ENCODE peak calls at places on chromosome 5, in four cellular contexts. N is aorta, F is pancreas, Y is MM.1S. G is an unnamed sample. For H3K9me3, the result is how much of the 10 kb centered on the place peaks cover.

GRCh38 chr5:139422307-139422893 is 16.9 kb downstream of the DNAJC18 start:
- DNase-seq in F (no peak), N (no peak), Y (peak), G (no peak)

GRCh38 chr5:114191441-114191840 is 170.4 kb upstream of the KCNN2 start:
- DNase-seq in Y (no peak), F (no peak), N (no peak), G (no peak)

GRCh38 chr5:109779036-109779735 is 89.5 kb downstream of the MAN2A1 start:
- DNase-seq in Y (no peak), N (no peak), F (no peak), G (no peak)

GRCh38 chr5:154793599-154794524 is 38.7 kb downstream of the LARP1 start:
- DNase-seq in F (no peak), N (no peak), Y (no peak), G (no peak)

GRCh38 chr5:155871623-155872022 is 455.3 kb upstream of the SGCD start:
- DNase-seq in F (no peak), N (no peak), Y (no peak), G (no peak)

GRCh38 chr5:97528941-97529340 is 345.9 kb upstream of the RIOK2 start:
- DNase-seq in Y (no peak), F (no peak), N (no peak), G (peak)

GRCh38 chr5:170552486-170553122 is 48.8 kb downstream of the KCNIP1 start:
- DNase-seq in F (no peak), N (peak), Y (no peak), G (peak)

GRCh38 chr5:35618297-35618636 is 604 bp downstream of the SPEF2 start:
- DNase-seq in F (no peak), N (no peak), Y (no peak), G (no peak)

GRCh38 chr5:157761690-157762611 is 18.4 kb downstream of the LSM11 start:
- DNase-seq in Y (peak), F (no peak), N (no peak), G (no peak)

GRCh38 chr5:172110921-172111873 is 76.8 kb downstream of the STK10 start:
- DNase-seq in F (no peak), N (no peak), Y (peak), G (peak)

GRCh38 chr5:84379749-84380148 is 4.9 kb downstream of the EDIL3 start:
- DNase-seq in Y (no peak), F (no peak), N (no peak), G (no peak)

GRCh38 chr5:84248013-84248412 is 136.7 kb downstream of the EDIL3 start:
- DNase-seq in Y (no peak), F (no peak), N (no peak), G (no peak)

DNA sequence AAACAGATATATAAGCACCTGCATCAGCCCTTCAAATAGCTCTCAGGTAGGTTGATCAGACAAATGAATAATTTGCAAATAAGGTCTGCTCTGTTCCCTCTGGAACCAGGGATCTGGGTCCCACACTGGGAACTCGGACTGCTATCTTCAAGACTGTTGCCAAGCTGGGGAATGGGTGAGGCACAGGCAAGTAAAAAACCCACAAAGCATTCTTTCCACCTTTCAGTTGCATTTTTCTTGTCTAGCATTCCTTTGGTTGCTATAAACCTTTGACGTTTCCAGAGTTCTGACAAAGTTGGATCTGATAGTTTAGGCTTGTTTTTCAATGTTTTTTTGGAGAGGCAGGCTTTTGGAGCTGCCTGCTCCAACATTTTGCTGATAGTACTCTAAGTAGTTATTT is 20.1 kb downstream of the FBXL17 start:
- DNase-seq in F (no peak), N (no peak), Y (no peak), G (no peak)
- H3K4me3 ChIP-seq in F (no peak), N (no peak), Y (no peak), G (no peak)

GRCh38 chr5:77768978-77769377 is 7.2 kb downstream of the TBCA start:
- DNase-seq in Y (no peak), F (no peak), N (no peak), G (no peak)
- H3K9me3 ChIP-seq in Y (under half), F (under half), N (under half), G (under half)

DNA sequence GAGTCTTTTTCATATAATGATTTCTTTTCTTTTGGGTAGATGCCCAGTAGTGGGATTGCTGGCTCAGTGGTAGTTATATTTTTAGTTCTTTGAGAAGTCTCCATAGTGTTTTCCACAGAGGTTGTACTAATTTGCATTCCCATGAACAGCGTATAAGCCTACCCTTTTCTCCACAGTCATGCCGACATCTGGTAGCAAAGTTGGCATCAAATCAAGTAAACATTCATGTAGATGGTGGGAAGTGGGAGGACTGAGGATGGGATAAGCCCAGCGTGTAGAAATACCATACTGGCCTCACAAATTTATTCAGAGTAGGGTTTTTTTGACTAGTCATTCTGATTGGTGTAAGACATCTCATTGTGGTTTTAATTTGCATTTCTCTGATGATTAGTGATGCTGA is 115.4 kb downstream of the EGFLAM start:
- DNase-seq in Y (no peak), F (no peak), N (no peak), G (no peak)
- H3K4me3 ChIP-seq in Y (no peak), F (no peak), N (no peak), G (no peak)

DNA sequence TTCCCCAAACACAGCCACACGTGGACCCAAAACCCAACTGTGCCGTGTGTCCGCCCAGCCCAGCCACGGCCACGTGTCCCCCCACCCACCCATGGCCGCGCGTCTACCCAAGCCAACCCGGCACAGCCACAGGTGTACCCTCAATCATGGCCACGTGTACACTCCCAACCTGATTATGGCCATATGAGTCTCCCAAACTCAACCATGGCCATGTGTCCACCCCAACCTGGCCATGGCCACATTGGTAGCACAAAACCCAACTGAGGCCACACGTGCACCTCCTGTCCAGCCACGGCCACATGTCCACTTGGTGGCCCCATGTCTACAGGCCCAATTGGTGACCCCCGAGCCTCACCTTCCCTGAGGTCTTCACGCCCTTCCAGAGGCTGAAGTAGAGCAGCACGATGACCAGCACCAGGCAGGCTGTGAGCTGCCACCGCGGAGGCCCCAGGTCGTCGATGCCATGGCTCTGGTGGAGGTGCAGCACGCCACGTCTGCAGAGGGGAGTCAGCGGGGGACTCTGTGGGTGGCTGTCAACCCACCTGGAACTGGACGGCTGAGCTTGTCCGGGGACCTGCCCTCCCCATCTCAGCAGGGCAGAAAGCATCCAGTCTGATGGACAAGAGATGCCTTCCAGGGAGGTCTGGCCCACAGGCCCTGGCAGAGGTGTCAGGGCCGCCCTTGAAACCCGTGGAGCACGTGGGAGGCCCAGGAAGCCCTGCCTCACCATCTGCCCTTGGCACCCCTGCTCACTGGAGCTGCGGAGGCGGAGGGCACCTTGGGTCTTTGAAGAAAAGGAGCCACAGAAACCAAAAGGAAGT is 23.5 kb downstream of the SLC6A3 start:
- DNase-seq in N (peak), Y (no peak), F (peak), G (peak)
- H3K9me3 ChIP-seq in N (under half), Y (under half), F (under half), G (under half)

GRCh38 chr5:90916947-90917800 is 358.6 kb downstream of the ADGRV1 start:
- DNase-seq in N (no peak), F (no peak), Y (no peak), G (no peak)

GRCh38 chr5:90915393-90915792 is 356.8 kb downstream of the ADGRV1 start:
- DNase-seq in N (no peak), F (no peak), Y (no peak), G (no peak)

GRCh38 chr5:90921428-90921973 is 362.9 kb downstream of the ADGRV1 start:
- DNase-seq in N (no peak), Y (no peak), F (no peak), G (no peak)

DNA sequence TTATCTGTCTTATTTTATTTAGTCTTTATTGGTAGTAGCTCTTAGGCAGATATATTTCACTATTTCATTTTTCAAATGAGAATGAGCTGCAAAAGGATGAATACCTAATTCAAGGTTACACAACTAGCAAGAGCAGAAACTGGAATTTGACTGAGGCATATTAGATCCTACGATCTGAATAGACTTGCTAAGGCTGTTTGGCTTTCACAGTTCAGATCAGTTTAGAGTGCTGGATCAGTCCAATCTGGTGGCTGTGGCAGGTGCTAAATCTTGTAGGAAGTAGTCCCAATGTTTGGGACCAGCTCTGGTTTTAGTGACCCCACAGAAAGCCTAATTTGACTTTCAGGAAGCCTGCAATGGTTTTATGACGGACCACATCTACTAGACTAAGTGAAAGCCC is 359.3 kb downstream of the ADGRV1 start:
- DNase-seq in N (no peak), F (no peak), Y (no peak), G (no peak)
- H3K4me3 ChIP-seq in N (no peak), F (no peak), Y (no peak), G (no peak)

DNA sequence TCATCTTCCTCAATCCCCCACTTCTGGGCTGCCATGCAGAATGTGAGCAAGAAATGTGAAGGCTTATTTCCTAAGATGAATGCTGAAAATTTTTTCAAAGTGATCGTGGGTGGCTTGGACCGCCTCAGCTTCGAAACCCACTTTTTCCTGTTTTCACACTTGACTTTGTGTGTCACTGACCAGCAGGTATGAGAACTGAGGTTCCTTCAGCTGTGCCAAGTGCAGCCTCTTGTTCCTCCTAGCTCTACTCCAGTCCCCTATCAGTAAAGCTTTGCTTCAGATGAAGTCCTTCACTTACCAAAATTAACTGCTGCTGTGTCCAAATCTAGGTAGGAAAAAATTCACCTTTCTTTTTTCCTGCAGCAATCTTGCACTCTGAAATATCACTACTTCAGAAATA is 382.6 kb downstream of the DTWD2 start:
- DNase-seq in F (no peak), N (no peak), Y (no peak), G (no peak)
- H3K9me3 ChIP-seq in F (under half), N (under half), Y (under half), G (under half)

DNA sequence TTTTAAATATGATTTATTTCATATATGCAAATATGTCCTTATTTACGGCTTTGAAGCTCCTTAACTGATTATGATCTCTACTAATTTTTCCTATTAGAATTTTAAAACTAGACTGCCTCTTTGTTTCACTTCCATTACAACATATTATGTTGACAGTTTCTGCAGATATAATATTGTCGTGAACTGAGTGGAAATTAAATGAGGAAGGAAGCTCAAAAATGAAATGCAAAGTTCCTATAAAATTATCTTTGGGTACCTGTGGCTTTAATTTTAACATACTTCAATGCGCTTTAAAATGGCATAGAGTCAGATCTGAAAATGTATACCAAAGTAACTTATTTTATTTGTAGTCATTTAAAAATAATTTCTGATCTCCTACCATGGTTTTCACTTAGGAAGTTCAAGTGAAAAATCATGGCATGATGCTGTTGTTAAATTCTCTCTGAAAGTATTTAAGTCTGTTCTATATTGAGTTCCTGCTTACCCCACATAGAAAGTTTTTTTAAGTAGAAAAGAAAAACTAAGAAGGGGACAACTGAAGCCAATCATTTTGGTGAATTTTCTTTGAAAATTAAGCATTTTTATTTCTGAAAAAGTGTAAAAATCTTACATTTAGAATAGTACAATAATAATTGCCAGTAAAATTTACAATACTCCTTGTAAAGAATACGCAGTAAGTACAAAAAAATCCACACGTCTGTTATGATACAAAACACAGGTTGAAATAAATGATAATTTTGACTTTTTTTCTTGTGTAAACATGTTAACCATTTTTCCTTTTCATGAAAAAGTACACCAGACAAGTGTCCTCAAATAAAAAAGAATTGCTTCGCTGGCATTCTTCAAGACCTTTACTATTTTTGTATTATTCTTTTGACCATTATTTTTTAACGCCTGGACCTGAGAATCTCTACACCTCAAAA is 2.6 kb downstream of the FOXD1 start:
- DNase-seq in F (no peak), N (no peak), Y (no peak), G (no peak)
- H3K4me3 ChIP-seq in F (no peak), N (peak), Y (peak), G (peak)

G was measured in MG63.